ENCODE peak calls at places on chromosomes 2 and 18, in five cellular contexts. M is IMR-90, K is A549, A is K562, J is HepG2. R is an unnamed sample.

GRCh38 chr18:6820314-6820713 is 90.8 kb downstream of the ARHGAP28 start:
- DNase-seq in M (no peak), K (no peak), A (no peak), J (no peak), R (no peak)

GRCh38 chr2:158665536-158666302 is 129.4 kb upstream of the DAPL1 start:
- DNase-seq in M (peak; percentile 76), K (no peak), A (no peak), J (no peak), R (no peak)

GRCh38 chr2:239781461-239781860 is 243.7 kb downstream of the NDUFA10 start:
- DNase-seq in M (no peak), K (no peak), A (no peak), J (no peak), R (no peak)

GRCh38 chr2:120246546-120247300 is 5.9 kb upstream of the RALB start:
- DNase-seq in M (peak; percentile 38), K (no peak), A (no peak), J (no peak), R (no peak)

GRCh38 chr2:201761101-201761500 is 19.6 kb downstream of the ALS2 start:
- DNase-seq in M (no peak), K (no peak), A (no peak), J (no peak), R (no peak)

GRCh38 chr2:215498411-215498810 is 62.5 kb upstream of the FN1 start:
- DNase-seq in M (no peak), K (peak; percentile 14), A (peak; percentile 8), J (peak; percentile 84), R (no peak)

GRCh38 chr2:213806125-213806726 is 522.0 kb downstream of the SPAG16 start:
- DNase-seq in M (peak; percentile 38), K (peak; percentile 1), A (no peak), J (peak; percentile 9), R (no peak)

GRCh38 chr2:186065491-186065890 is 326.9 kb downstream of the FSIP2 start:
- DNase-seq in M (no peak), K (no peak), A (no peak), J (no peak), R (no peak)

GRCh38 chr2:207768168-207768890 is 1.4 kb downstream of the FZD5 start:
- DNase-seq in M (no peak), K (peak; percentile 25), A (no peak), J (peak; percentile 38), R (peak; percentile 33)

GRCh38 chr2:97724073-97724410 is 10.7 kb downstream of the ZAP70 start:
- DNase-seq in M (no peak), K (no peak), A (no peak), J (no peak), R (no peak)
- TF ChIP-seq BHLHE40 in M (no peak), K (no peak), A (no peak), J (no peak), R (no peak)

GRCh38 chr2:8496079-8496478 is 185.8 kb upstream of the ID2 start:
- DNase-seq in M (no peak), K (no peak), A (no peak), J (no peak), R (no peak)

GRCh38 chr2:8494151-8494550 is 187.7 kb upstream of the ID2 start:
- DNase-seq in M (no peak), K (no peak), A (no peak), J (no peak), R (no peak)

GRCh38 chr2:8494589-8494988 is 187.3 kb upstream of the ID2 start:
- DNase-seq in M (no peak), K (no peak), A (no peak), J (no peak), R (no peak)

GRCh38 chr2:8495189-8495855 is 186.5 kb upstream of the ID2 start:
- DNase-seq in M (no peak), K (no peak), A (no peak), J (no peak), R (no peak)

DNA sequence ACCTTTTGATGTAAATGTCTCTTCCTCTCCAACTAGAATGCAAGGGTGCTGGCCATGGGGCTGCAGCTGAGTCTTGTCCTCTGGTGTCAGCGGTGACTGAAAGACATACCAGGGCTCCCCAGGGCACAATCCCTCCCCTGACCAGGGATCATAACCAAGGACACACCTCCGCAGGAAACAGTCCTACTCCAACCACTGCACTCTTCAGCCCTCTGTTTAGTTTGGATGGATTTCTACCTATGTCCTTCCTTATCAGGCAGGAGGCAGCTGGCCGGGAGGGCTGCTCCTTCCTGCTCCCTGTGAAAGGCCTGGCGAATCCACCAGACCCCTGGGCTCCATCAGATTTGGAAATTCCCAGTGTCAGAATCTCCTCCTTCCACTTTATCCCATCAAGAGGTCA is 185.2 kb upstream of the ID2 start:
- DNase-seq in M (no peak), K (no peak), A (no peak), J (no peak), R (no peak)
- TF ChIP-seq BHLHE40 in M (no peak), K (no peak), A (no peak), J (no peak), R (no peak)

GRCh38 chr2:8249191-8249590 is 432.7 kb upstream of the ID2 start:
- DNase-seq in M (no peak), K (no peak), A (no peak), J (no peak), R (no peak)

GRCh38 chr2:8247905-8248622 is 433.8 kb upstream of the ID2 start:
- DNase-seq in M (peak; percentile 6), K (no peak), A (no peak), J (no peak), R (no peak)

GRCh38 chr2:8249769-8250168 is 432.1 kb upstream of the ID2 start:
- DNase-seq in M (no peak), K (no peak), A (no peak), J (no peak), R (no peak)

GRCh38 chr2:8251291-8251690 is 430.6 kb upstream of the ID2 start:
- DNase-seq in M (no peak), K (no peak), A (no peak), J (no peak), R (no peak)

DNA sequence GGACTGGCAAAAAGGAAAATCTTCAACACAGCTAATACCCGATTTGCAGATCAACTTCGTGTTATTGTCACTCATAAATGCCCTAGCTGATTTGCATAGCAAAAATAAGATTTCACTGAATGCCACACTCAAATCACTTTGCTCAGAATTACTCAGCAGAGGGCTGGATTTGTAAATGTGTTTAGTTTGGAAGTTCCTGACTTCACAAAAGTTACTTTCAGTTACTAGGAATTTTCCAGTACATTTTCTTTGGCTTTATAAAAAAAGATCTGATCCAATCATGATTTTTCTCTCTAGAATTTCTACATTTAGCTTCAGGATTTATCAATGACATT is 433.3 kb upstream of the ID2 start:
- DNase-seq in M (peak; percentile 39), K (no peak), A (no peak), J (no peak), R (no peak)
- TF ChIP-seq BHLHE40 in M (no peak), K (no peak), A (no peak), J (no peak), R (no peak)

DNA sequence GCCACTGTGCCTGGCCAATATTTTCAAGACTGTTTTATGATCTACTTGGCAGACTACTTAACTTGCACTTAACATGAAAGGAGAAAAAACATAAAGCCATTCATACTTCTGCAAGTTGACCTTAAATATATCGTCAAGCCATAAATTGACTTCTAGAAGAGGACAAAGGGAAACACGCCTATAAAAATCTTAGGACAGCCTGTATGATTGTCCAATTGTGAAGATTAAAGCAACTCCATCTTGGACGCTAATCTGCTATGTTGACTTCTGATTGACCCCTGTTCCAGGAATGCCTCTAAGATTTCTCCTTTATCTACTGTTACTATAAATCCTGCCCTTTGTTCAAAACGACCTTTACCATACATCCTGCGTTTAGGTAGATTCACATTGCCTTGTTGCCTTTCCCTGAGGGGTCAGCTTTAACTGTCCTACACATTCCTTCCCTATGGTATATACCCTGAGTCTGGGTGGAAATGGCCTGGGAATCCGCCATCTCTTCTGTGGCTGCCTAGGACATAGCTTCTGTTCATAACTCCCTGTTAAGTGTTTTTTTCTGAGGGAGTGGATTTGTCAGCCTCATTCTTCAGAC is 40.2 kb upstream of the SLC35F5 start:
- DNase-seq in M (no peak), K (no peak), A (no peak), J (no peak), R (no peak)
- TF ChIP-seq BHLHE40 in M (no peak), K (no peak), A (no peak), J (no peak), R (no peak)

R was measured in HEK293T.